ENCODE peak calls at places on chromosomes 5 and 9, in five cellular contexts. G is stimulated activated CD8-positive, alpha-beta memory T cell treated with anti-CD3 and anti-CD28 coated beads, Interleukin-2, amount 100 ng/mL, for 1 hour; S is AG08395; Y is heart right ventricle; E is iris pigment epithelial cell. H is an unnamed sample.

GRCh38 chr5:83914662-83915418 is 194.2 kb upstream of the HAPLN1 start:
- DNase-seq in S (no peak), E (peak), Y (no peak), G (no peak), H (no peak)

GRCh38 chr5:114412509-114413171 is 50.8 kb downstream of the KCNN2 start:
- DNase-seq in Y (no peak), G (no peak), E (peak), S (peak), H (no peak)

GRCh38 chr9:116027511-116027910 is 126.1 kb upstream of the PAPPA start:
- DNase-seq in S (peak), Y (no peak), G (no peak), E (peak), H (peak)

GRCh38 chr9:69254223-69254622 is 70.8 kb upstream of the ENTREP1 start:
- DNase-seq in Y (no peak), G (no peak), S (no peak), E (no peak), H (no peak)

GRCh38 chr9:81690251-81690851 is 1.0 kb upstream of the TLE1 start:
- DNase-seq in Y (peak), G (no peak), S (no peak), E (no peak), H (no peak)

GRCh38 chr5:98656106-98656795 is 117.2 kb upstream of the RGMB start:
- DNase-seq in Y (no peak), G (no peak), E (peak), S (no peak), H (no peak)

GRCh38 chr9:5586391-5586802 is 42.5 kb upstream of the RIC1 start:
- DNase-seq in G (no peak), E (peak), Y (no peak), S (peak), H (no peak)

GRCh38 chr5:30650311-30650710 is 543.2 kb upstream of the CDH6 start:
- DNase-seq in G (no peak), S (no peak), E (no peak), Y (no peak), H (no peak)

GRCh38 chr9:132059351-132059750 is 20.3 kb downstream of the MED27 start:
- DNase-seq in S (no peak), G (no peak), E (no peak), Y (no peak), H (no peak)

GRCh38 chr5:154478224-154478565 is at the start of gene HAND1:
- DNase-seq in G (no peak), Y (peak), E (no peak), S (peak), H (peak)

GRCh38 chr5:10307206-10308148 is at the start of gene CMBL:
- DNase-seq in G (no peak), S (peak), E (peak), Y (peak), H (peak)

GRCh38 chr5:108093186-108093585 is 288.7 kb downstream of the FBXL17 start:
- DNase-seq in Y (no peak), E (peak), S (peak), G (no peak), H (peak)

GRCh38 chr5:32095261-32095671 is 78.9 kb downstream of the GOLPH3 start:
- DNase-seq in S (no peak), Y (no peak), E (no peak), G (no peak), H (no peak)

GRCh38 chr9:135649508-135649907 is 10.2 kb upstream of the GLT6D1 start:
- DNase-seq in G (no peak), Y (no peak), S (no peak), E (no peak), H (no peak)

GRCh38 chr5:79773612-79774011 is 84.0 kb downstream of the CMYA5 start:
- DNase-seq in G (no peak), E (no peak), S (no peak), Y (no peak), H (no peak)

GRCh38 chr5:139100825-139101224 is 97.3 kb downstream of the SIL1 start:
- DNase-seq in S (peak), Y (no peak), G (no peak), E (peak), H (no peak)

GRCh38 chr5:142070000-142070399 is 38.6 kb upstream of the NDFIP1 start:
- DNase-seq in Y (no peak), E (no peak), G (no peak), S (no peak), H (no peak)

GRCh38 chr5:180208435-180209081 is 453 bp downstream of the RASGEF1C start:
- DNase-seq in S (no peak), Y (no peak), G (no peak), E (no peak), H (no peak)

GRCh38 chr5:122262107-122262506 is 49.9 kb upstream of the SNCAIP start:
- DNase-seq in Y (no peak), G (no peak), S (peak), E (peak), H (no peak)

GRCh38 chr9:16828335-16829281 is 41.9 kb downstream of the BNC2 start:
- DNase-seq in G (no peak), E (peak), Y (peak), S (peak), H (no peak)

GRCh38 chr5:132465095-132465707 is 25.4 kb downstream of the IRF1 start:
- DNase-seq in S (no peak), Y (no peak), G (no peak), E (no peak), H (no peak)

GRCh38 chr5:53169933-53170332 is 60.4 kb upstream of the MOCS2 start:
- DNase-seq in G (no peak), S (no peak), Y (no peak), E (no peak), H (no peak)

GRCh38 chr9:35570709-35571108 is 34.4 kb upstream of the TESK1 start:
- DNase-seq in Y (no peak), G (no peak), S (no peak), E (no peak), H (no peak)

GRCh38 chr5:131209506-131210191 is 38.9 kb downstream of the LYRM7 start:
- DNase-seq in E (no peak), Y (no peak), G (peak), S (no peak), H (no peak)

GRCh38 chr9:115614326-115614725 is 496.4 kb upstream of the TNC start:
- DNase-seq in G (no peak), E (no peak), Y (no peak), S (no peak), H (no peak)

GRCh38 chr5:68450245-68450852 is 234.8 kb downstream of the PIK3R1 start:
- DNase-seq in G (no peak), E (peak), Y (no peak), S (no peak), H (no peak)

GRCh38 chr5:149083846-149084245 is 21.0 kb upstream of the SH3TC2 start:
- DNase-seq in S (no peak), G (no peak), E (no peak), Y (no peak), H (no peak)

GRCh38 chr5:133259199-133259997 is 207.6 kb downstream of the HSPA4 start:
- DNase-seq in S (no peak), G (no peak), E (no peak), Y (no peak), H (no peak)

GRCh38 chr9:114621975-114622609 is 11.0 kb downstream of the TMEM268 start:
- DNase-seq in S (peak), E (peak), Y (peak), G (no peak), H (peak)

GRCh38 chr5:38556115-38556598 is 289 bp downstream of the LIFR start:
- DNase-seq in Y (no peak), G (no peak), S (no peak), E (no peak), H (peak)

GRCh38 chr5:43432486-43433365 is 20.5 kb upstream of the CCL28 start:
- DNase-seq in E (peak), G (no peak), Y (peak), S (peak), H (no peak)

GRCh38 chr5:61228691-61229280 is 66.5 kb upstream of the SMIM15 start:
- DNase-seq in Y (no peak), E (peak), S (peak), G (no peak), H (peak)

GRCh38 chr9:20339611-20340010 is 282.7 kb downstream of the MLLT3 start:
- DNase-seq in G (no peak), E (no peak), S (no peak), Y (no peak), H (no peak)

GRCh38 chr5:38731461-38731860 is 114.4 kb upstream of the OSMR start:
- DNase-seq in E (no peak), Y (no peak), G (no peak), S (no peak), H (no peak)

GRCh38 chr9:136504512-136505348 is 21.9 kb upstream of the SEC16A start:
- DNase-seq in E (no peak), G (no peak), Y (no peak), S (no peak), H (no peak)

H was measured in H54.